ENCODE peak calls at places on chromosome 10, in six cellular contexts. A is caudate nucleus; W is activated CD8-positive, alpha-beta memory T cell treated with anti-CD3 and anti-CD28 coated beads, Interleukin-2, amount 50 U/mL, for 4 hours; J is Caki2; R is activated naive CD8-positive, alpha-beta T cell treated with anti-CD3 and anti-CD28 coated beads for 36 hours; C is NCI-H2107. Z is an unnamed sample.

GRCh38 chr10:62870866-62871265 is 54.7 kb upstream of the EGR2 start:
- DNase-seq in W (no peak), J (no peak), R (no peak), A (no peak), C (no peak), Z (no peak)

GRCh38 chr10:124143721-124144120 is 50.3 kb upstream of the CHST15 start:
- DNase-seq in C (no peak), R (no peak), W (no peak), J (no peak), A (no peak), Z (no peak)

GRCh38 chr10:110067960-110068770 is 60.4 kb downstream of the ADD3 start:
- DNase-seq in A (no peak), W (no peak), R (peak), C (no peak), J (no peak), Z (no peak)

GRCh38 chr10:8242295-8242872 is 187.9 kb downstream of the GATA3 start:
- DNase-seq in R (peak), W (no peak), J (no peak), A (no peak), C (no peak), Z (no peak)

GRCh38 chr10:91511549-91512330 is 101.6 kb downstream of the HECTD2 start:
- DNase-seq in J (no peak), W (no peak), A (no peak), R (no peak), C (no peak), Z (no peak)

GRCh38 chr10:50580260-50580891 is 43.4 kb downstream of the SGMS1 start:
- DNase-seq in C (no peak), A (no peak), J (no peak), R (no peak), W (no peak), Z (no peak)

GRCh38 chr10:12909836-12910185 is 91.7 kb downstream of the CCDC3 start:
- DNase-seq in W (no peak), J (no peak), C (no peak), R (no peak), A (no peak), Z (no peak)

GRCh38 chr10:122435212-122435827 is 19.1 kb upstream of the ARMS2 start:
- DNase-seq in C (peak), J (no peak), R (no peak), A (no peak), W (no peak), Z (no peak)

GRCh38 chr10:17910144-17910789 is 41.5 kb upstream of the SLC39A12 start:
- DNase-seq in R (no peak), W (no peak), J (peak), C (no peak), A (no peak), Z (no peak)

GRCh38 chr10:80315391-80315790 is 25.9 kb upstream of the MAT1A start:
- DNase-seq in C (no peak), A (no peak), W (no peak), R (no peak), J (no peak), Z (no peak)

GRCh38 chr10:97687785-97688781 is 1.0 kb upstream of the AVPI1 start:
- DNase-seq in C (no peak), R (no peak), J (peak), A (no peak), W (no peak), Z (no peak)

GRCh38 chr10:86212391-86212700 is 154.2 kb downstream of the GRID1 start:
- DNase-seq in J (no peak), A (no peak), W (no peak), R (no peak), C (no peak), Z (no peak)

GRCh38 chr10:127776816-127777215 is 39.8 kb downstream of the FOXI2 start:
- DNase-seq in J (peak), R (no peak), W (no peak), C (no peak), A (no peak), Z (no peak)

GRCh38 chr10:76055466-76055865 is 624.0 kb downstream of the LRMDA start:
- DNase-seq in A (no peak), C (no peak), R (no peak), W (no peak), J (no peak), Z (no peak)

GRCh38 chr10:19097151-19097550 is 48.5 kb downstream of the MALRD1 start:
- DNase-seq in J (no peak), C (no peak), R (no peak), W (no peak), A (no peak), Z (no peak)

GRCh38 chr10:50625663-50626062 is 1.9 kb upstream of the SGMS1 start:
- DNase-seq in A (no peak), W (no peak), R (no peak), C (no peak), J (no peak), Z (no peak)

GRCh38 chr10:43372751-43373445 is 1.5 kb downstream of the FXYD4 start:
- DNase-seq in C (no peak), A (peak), J (no peak), R (no peak), W (no peak), Z (no peak)

GRCh38 chr10:54613162-54613561 is 187.9 kb downstream of the PCDH15 start:
- DNase-seq in J (no peak), A (no peak), C (no peak), W (no peak), R (no peak), Z (no peak)

GRCh38 chr10:127012769-127013152 is 107.5 kb downstream of the DOCK1 start:
- DNase-seq in W (no peak), C (no peak), A (no peak), J (peak), R (no peak), Z (no peak)

GRCh38 chr10:46557319-46558140 is 1.1 kb upstream of the GPRIN2 start:
- DNase-seq in W (peak), J (no peak), A (no peak), C (no peak), R (no peak), Z (no peak)

GRCh38 chr10:51030480-51030879 is 43.8 kb upstream of the PRKG1 start:
- DNase-seq in W (no peak), J (no peak), A (no peak), R (no peak), C (no peak), Z (no peak)

GRCh38 chr10:8614054-8614565 is 559.6 kb downstream of the GATA3 start:
- DNase-seq in W (no peak), C (no peak), A (no peak), J (no peak), R (no peak), Z (no peak)

GRCh38 chr10:33566001-33566400 is 231.5 kb upstream of the NRP1 start:
- DNase-seq in J (no peak), A (no peak), R (no peak), C (no peak), W (no peak), Z (no peak)

GRCh38 chr10:125782055-125782454 is 6.4 kb upstream of the MMP21 start:
- DNase-seq in W (no peak), R (no peak), C (no peak), J (no peak), A (no peak), Z (no peak)

GRCh38 chr10:72316748-72317435 is 37.8 kb downstream of the DNAJB12 start:
- DNase-seq in J (no peak), A (no peak), R (peak), W (no peak), C (no peak), Z (no peak)

GRCh38 chr10:44935201-44935960 is 24.2 kb upstream of the RASSF4 start:
- DNase-seq in A (no peak), W (no peak), C (no peak), J (peak), R (no peak), Z (no peak)

GRCh38 chr10:23514321-23514720 is 75.4 kb downstream of the OTUD1 start:
- DNase-seq in R (peak), C (no peak), A (no peak), W (no peak), J (peak), Z (no peak)